ENCODE peak calls at places on chromosomes 1 and 21, in nine cellular contexts. One of them, this sample, is unnamed.

GRCh38 chr1:10640079-10640578 is 156.3 kb downstream of the CASZ1 start:
- DNase-seq in right lobe of liver: no peak
- DNase-seq in AG10803: no peak
- DNase-seq in mucosa of descending colon: peak
- DNase-seq in fibroblast of pulmonary artery: no peak
- DNase-seq in pancreas: no peak
- DNase-seq in esophagus squamous epithelium: no peak
- DNase-seq in epithelial cell of esophagus: no peak
- DNase-seq in skeletal muscle cell: no peak
- DNase-seq in this sample: no peak

GRCh38 chr1:6807782-6808181 is 22.5 kb downstream of the CAMTA1 start:
- DNase-seq in right lobe of liver: no peak
- DNase-seq in AG10803: no peak
- DNase-seq in mucosa of descending colon: peak
- DNase-seq in fibroblast of pulmonary artery: no peak
- DNase-seq in pancreas: no peak
- DNase-seq in esophagus squamous epithelium: no peak
- DNase-seq in epithelial cell of esophagus: no peak
- DNase-seq in skeletal muscle cell: no peak
- DNase-seq in this sample: no peak

GRCh38 chr1:62358974-62359373 is 39.7 kb upstream of the KANK4 start:
- DNase-seq in right lobe of liver: no peak
- DNase-seq in AG10803: no peak
- DNase-seq in mucosa of descending colon: no peak
- DNase-seq in fibroblast of pulmonary artery: no peak
- DNase-seq in pancreas: no peak
- DNase-seq in esophagus squamous epithelium: no peak
- DNase-seq in epithelial cell of esophagus: no peak
- DNase-seq in skeletal muscle cell: no peak
- DNase-seq in this sample: no peak

GRCh38 chr1:10528066-10529014 is 53.6 kb downstream of the PEX14 start:
- DNase-seq in right lobe of liver: no peak
- DNase-seq in AG10803: peak
- DNase-seq in mucosa of descending colon: no peak
- DNase-seq in fibroblast of pulmonary artery: peak
- DNase-seq in pancreas: no peak
- DNase-seq in esophagus squamous epithelium: no peak
- DNase-seq in epithelial cell of esophagus: peak
- DNase-seq in skeletal muscle cell: peak
- DNase-seq in this sample: peak

GRCh38 chr1:204754821-204755220 is 69.3 kb upstream of the LRRN2 start:
- DNase-seq in right lobe of liver: no peak
- DNase-seq in AG10803: no peak
- DNase-seq in mucosa of descending colon: no peak
- DNase-seq in fibroblast of pulmonary artery: no peak
- DNase-seq in pancreas: no peak
- DNase-seq in esophagus squamous epithelium: no peak
- DNase-seq in epithelial cell of esophagus: no peak
- DNase-seq in skeletal muscle cell: no peak
- DNase-seq in this sample: no peak

GRCh38 chr21:15731243-15731613 is 1.4 kb downstream of the USP25 start:
- DNase-seq in right lobe of liver: no peak
- DNase-seq in AG10803: no peak
- DNase-seq in mucosa of descending colon: no peak
- DNase-seq in fibroblast of pulmonary artery: no peak
- DNase-seq in pancreas: no peak
- DNase-seq in esophagus squamous epithelium: no peak
- DNase-seq in epithelial cell of esophagus: peak
- DNase-seq in skeletal muscle cell: no peak
- DNase-seq in this sample: no peak

GRCh38 chr1:22500058-22500457 is 48.4 kb downstream of the ZBTB40 start:
- DNase-seq in right lobe of liver: no peak
- DNase-seq in AG10803: no peak
- DNase-seq in mucosa of descending colon: no peak
- DNase-seq in fibroblast of pulmonary artery: no peak
- DNase-seq in pancreas: no peak
- DNase-seq in esophagus squamous epithelium: no peak
- DNase-seq in epithelial cell of esophagus: no peak
- DNase-seq in skeletal muscle cell: no peak
- DNase-seq in this sample: no peak

GRCh38 chr1:32962248-32962896 is 2.2 kb downstream of the RNF19B start:
- DNase-seq in right lobe of liver: no peak
- DNase-seq in AG10803: peak
- DNase-seq in mucosa of descending colon: no peak
- DNase-seq in fibroblast of pulmonary artery: no peak
- DNase-seq in pancreas: no peak
- DNase-seq in esophagus squamous epithelium: no peak
- DNase-seq in epithelial cell of esophagus: no peak
- DNase-seq in skeletal muscle cell: no peak
- DNase-seq in this sample: no peak

GRCh38 chr1:205977348-205978014 is 25.7 kb downstream of the RAB7B start:
- DNase-seq in right lobe of liver: peak
- DNase-seq in AG10803: peak
- DNase-seq in mucosa of descending colon: peak
- DNase-seq in fibroblast of pulmonary artery: peak
- DNase-seq in pancreas: peak
- DNase-seq in esophagus squamous epithelium: no peak
- DNase-seq in epithelial cell of esophagus: peak
- DNase-seq in skeletal muscle cell: peak
- DNase-seq in this sample: no peak

GRCh38 chr1:36223373-36223995 is 759 bp upstream of the THRAP3 start:
- DNase-seq in right lobe of liver: peak
- DNase-seq in AG10803: peak
- DNase-seq in mucosa of descending colon: peak
- DNase-seq in fibroblast of pulmonary artery: peak
- DNase-seq in pancreas: no peak
- DNase-seq in esophagus squamous epithelium: no peak
- DNase-seq in epithelial cell of esophagus: peak
- DNase-seq in skeletal muscle cell: peak
- DNase-seq in this sample: no peak

GRCh38 chr1:104830534-104830933 is 1080.8 kb downstream of the AMY1C start:
- DNase-seq in right lobe of liver: no peak
- DNase-seq in AG10803: no peak
- DNase-seq in mucosa of descending colon: no peak
- DNase-seq in fibroblast of pulmonary artery: no peak
- DNase-seq in pancreas: no peak
- DNase-seq in esophagus squamous epithelium: no peak
- DNase-seq in epithelial cell of esophagus: no peak
- DNase-seq in skeletal muscle cell: no peak
- DNase-seq in this sample: no peak

GRCh38 chr1:198829948-198830347 is 191.1 kb downstream of the PTPRC start:
- DNase-seq in right lobe of liver: no peak
- DNase-seq in AG10803: peak
- DNase-seq in mucosa of descending colon: no peak
- DNase-seq in fibroblast of pulmonary artery: peak
- DNase-seq in pancreas: no peak
- DNase-seq in esophagus squamous epithelium: no peak
- DNase-seq in epithelial cell of esophagus: peak
- DNase-seq in skeletal muscle cell: no peak
- DNase-seq in this sample: no peak

GRCh38 chr1:77888429-77889239 is at the start of gene NEXN:
- DNase-seq in right lobe of liver: peak
- DNase-seq in AG10803: peak
- DNase-seq in mucosa of descending colon: peak
- DNase-seq in fibroblast of pulmonary artery: peak
- DNase-seq in pancreas: peak
- DNase-seq in esophagus squamous epithelium: no peak
- DNase-seq in epithelial cell of esophagus: peak
- DNase-seq in skeletal muscle cell: peak
- DNase-seq in this sample: peak

GRCh38 chr1:116224111-116224510 is 112.9 kb downstream of the MAB21L3 start:
- DNase-seq in right lobe of liver: no peak
- DNase-seq in AG10803: no peak
- DNase-seq in mucosa of descending colon: no peak
- DNase-seq in fibroblast of pulmonary artery: no peak
- DNase-seq in pancreas: no peak
- DNase-seq in esophagus squamous epithelium: no peak
- DNase-seq in epithelial cell of esophagus: no peak
- DNase-seq in skeletal muscle cell: no peak
- DNase-seq in this sample: no peak

GRCh38 chr1:22851517-22851916 is 121.1 kb downstream of the LACTBL1 start:
- DNase-seq in right lobe of liver: no peak
- DNase-seq in AG10803: no peak
- DNase-seq in mucosa of descending colon: peak
- DNase-seq in fibroblast of pulmonary artery: no peak
- DNase-seq in pancreas: no peak
- DNase-seq in esophagus squamous epithelium: no peak
- DNase-seq in epithelial cell of esophagus: no peak
- DNase-seq in skeletal muscle cell: no peak
- DNase-seq in this sample: no peak

DNA sequence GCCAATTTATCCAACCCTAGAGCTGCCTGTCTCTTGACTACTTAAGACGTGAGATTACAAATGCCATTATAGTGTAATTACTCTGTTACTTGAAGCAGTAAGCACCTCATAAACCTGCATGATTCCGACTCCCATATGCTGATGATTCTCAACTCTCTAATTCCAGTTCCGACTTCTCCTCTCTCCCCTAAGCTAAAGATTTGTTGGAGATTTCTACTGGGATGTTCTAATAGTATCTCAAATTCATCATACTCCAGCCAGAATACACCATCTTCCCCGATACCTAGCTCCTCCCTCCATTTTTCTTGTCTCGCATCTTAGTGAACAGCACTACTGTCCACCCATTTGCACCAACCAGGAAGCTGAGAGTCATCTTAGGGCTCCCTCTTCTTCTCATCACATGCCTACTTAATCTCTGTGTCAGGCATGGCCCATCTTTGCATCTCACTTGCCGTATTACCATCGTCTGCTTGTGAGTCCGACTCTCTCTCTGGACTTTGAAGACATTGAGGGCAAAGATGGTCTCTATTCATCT is 3.4 kb upstream of the TRIM63 start:
- DNase-seq in right lobe of liver: no peak
- DNase-seq in AG10803: no peak
- DNase-seq in mucosa of descending colon: no peak
- DNase-seq in fibroblast of pulmonary artery: no peak
- DNase-seq in pancreas: no peak
- DNase-seq in esophagus squamous epithelium: no peak
- DNase-seq in epithelial cell of esophagus: no peak
- DNase-seq in skeletal muscle cell: no peak
- DNase-seq in this sample: no peak
- H3K4me3 ChIP-seq in right lobe of liver: no peak
- H3K4me3 ChIP-seq in AG10803: no peak
- H3K4me3 ChIP-seq in mucosa of descending colon: no peak
- H3K4me3 ChIP-seq in fibroblast of pulmonary artery: no peak
- H3K4me3 ChIP-seq in pancreas: no peak
- H3K4me3 ChIP-seq in esophagus squamous epithelium: no peak
- H3K4me3 ChIP-seq in epithelial cell of esophagus: no peak
- H3K4me3 ChIP-seq in skeletal muscle cell: no peak
- H3K4me3 ChIP-seq in this sample: no peak

GRCh38 chr1:95339377-95339776 is 105.4 kb downstream of the RWDD3 start:
- DNase-seq in right lobe of liver: no peak
- DNase-seq in AG10803: no peak
- DNase-seq in mucosa of descending colon: no peak
- DNase-seq in fibroblast of pulmonary artery: no peak
- DNase-seq in pancreas: no peak
- DNase-seq in esophagus squamous epithelium: no peak
- DNase-seq in epithelial cell of esophagus: no peak
- DNase-seq in skeletal muscle cell: no peak
- DNase-seq in this sample: no peak

DNA sequence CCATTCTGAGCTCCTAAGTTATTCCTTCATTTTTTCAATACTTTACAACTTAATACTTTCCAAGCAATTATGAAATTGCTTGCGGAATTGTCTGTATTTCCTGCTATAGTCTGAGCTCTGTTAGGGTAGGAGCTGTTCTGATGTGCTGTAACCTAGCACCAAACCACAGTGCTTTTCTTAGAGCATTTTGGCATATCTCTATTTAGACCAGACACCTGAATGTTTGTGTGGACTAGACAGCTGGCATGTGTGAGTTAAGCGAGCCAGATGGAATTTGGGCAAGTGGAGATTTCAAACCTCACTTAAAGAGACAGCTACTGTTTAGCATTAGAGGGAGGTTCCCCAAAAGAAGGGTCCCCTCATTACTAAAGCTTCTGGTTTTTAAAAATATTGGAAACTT is 106.0 kb downstream of the RWDD3 start:
- DNase-seq in right lobe of liver: no peak
- DNase-seq in AG10803: no peak
- DNase-seq in mucosa of descending colon: no peak
- DNase-seq in fibroblast of pulmonary artery: no peak
- DNase-seq in pancreas: no peak
- DNase-seq in esophagus squamous epithelium: no peak
- DNase-seq in epithelial cell of esophagus: no peak
- DNase-seq in skeletal muscle cell: no peak
- DNase-seq in this sample: no peak
- H3K4me3 ChIP-seq in right lobe of liver: no peak
- H3K4me3 ChIP-seq in AG10803: no peak
- H3K4me3 ChIP-seq in mucosa of descending colon: no peak
- H3K4me3 ChIP-seq in fibroblast of pulmonary artery: no peak
- H3K4me3 ChIP-seq in pancreas: no peak
- H3K4me3 ChIP-seq in esophagus squamous epithelium: no peak
- H3K4me3 ChIP-seq in epithelial cell of esophagus: no peak
- H3K4me3 ChIP-seq in skeletal muscle cell: no peak
- H3K4me3 ChIP-seq in this sample: no peak

DNA sequence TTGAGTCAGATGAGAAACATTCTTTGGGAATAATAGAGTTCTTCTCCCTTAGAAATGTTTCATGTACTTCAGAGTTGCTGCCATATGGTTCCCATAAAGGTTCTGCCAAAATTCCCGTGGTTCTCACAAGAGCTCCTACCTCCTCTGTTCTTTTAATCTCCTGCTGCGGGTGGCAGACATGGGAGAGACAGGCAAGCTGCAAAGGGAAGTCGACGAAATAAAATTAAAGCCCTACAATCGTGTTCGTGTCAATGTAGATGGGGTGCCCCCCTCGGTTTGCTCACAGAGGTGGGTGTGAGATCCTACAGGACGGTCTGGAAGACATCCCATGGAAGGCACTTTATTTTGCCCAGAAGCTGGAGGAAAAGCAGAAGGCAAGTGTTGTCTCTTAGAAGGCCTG is 276.0 kb downstream of the RWDD3 start:
- DNase-seq in right lobe of liver: no peak
- DNase-seq in AG10803: no peak
- DNase-seq in mucosa of descending colon: no peak
- DNase-seq in fibroblast of pulmonary artery: no peak
- DNase-seq in pancreas: no peak
- DNase-seq in esophagus squamous epithelium: no peak
- DNase-seq in epithelial cell of esophagus: no peak
- DNase-seq in skeletal muscle cell: no peak
- DNase-seq in this sample: no peak
- H3K4me3 ChIP-seq in right lobe of liver: no peak
- H3K4me3 ChIP-seq in AG10803: no peak
- H3K4me3 ChIP-seq in mucosa of descending colon: no peak
- H3K4me3 ChIP-seq in fibroblast of pulmonary artery: no peak
- H3K4me3 ChIP-seq in pancreas: no peak
- H3K4me3 ChIP-seq in esophagus squamous epithelium: no peak
- H3K4me3 ChIP-seq in epithelial cell of esophagus: no peak
- H3K4me3 ChIP-seq in skeletal muscle cell: no peak
- H3K4me3 ChIP-seq in this sample: no peak

DNA sequence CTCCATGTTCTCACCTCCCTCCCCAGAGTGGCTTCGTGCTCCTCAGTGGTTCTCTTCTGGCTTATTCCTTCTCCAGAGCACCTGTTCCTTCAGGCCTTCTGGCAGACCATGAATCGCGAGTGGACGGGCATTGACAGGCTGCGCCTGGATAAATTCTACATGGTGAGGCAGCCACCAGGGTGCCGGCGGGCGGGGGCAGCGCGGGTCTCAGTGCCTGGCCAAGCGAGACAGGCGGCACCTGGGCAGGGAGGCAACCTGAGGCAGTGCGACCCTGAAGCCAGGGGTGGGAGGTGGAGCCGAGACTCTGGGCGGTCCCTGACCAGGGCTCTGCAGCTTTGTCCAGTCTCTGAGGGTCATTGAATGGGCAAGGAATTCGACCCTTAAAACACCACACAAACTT is 3.9 kb downstream of the RRP1 start:
- DNase-seq in right lobe of liver: no peak
- DNase-seq in AG10803: no peak
- DNase-seq in mucosa of descending colon: no peak
- DNase-seq in fibroblast of pulmonary artery: no peak
- DNase-seq in pancreas: no peak
- DNase-seq in esophagus squamous epithelium: no peak
- DNase-seq in epithelial cell of esophagus: no peak
- DNase-seq in skeletal muscle cell: no peak
- DNase-seq in this sample: no peak
- H3K4me3 ChIP-seq in right lobe of liver: no peak
- H3K4me3 ChIP-seq in AG10803: no peak
- H3K4me3 ChIP-seq in mucosa of descending colon: no peak
- H3K4me3 ChIP-seq in fibroblast of pulmonary artery: no peak
- H3K4me3 ChIP-seq in pancreas: no peak
- H3K4me3 ChIP-seq in esophagus squamous epithelium: no peak
- H3K4me3 ChIP-seq in epithelial cell of esophagus: no peak
- H3K4me3 ChIP-seq in skeletal muscle cell: no peak
- H3K4me3 ChIP-seq in this sample: no peak